ENCODE peak calls at places on chromosome 19, in seven cellular contexts. Y is Peyer's patch, E is IMR-90, O is heart right ventricle, H is RWPE2, I is mucosa of descending colon, Z is heart left ventricle. K is an unnamed sample. For H3K4me1 and H3K36me3, the result is how much of the 10 kb centered on the place peaks cover.

GRCh38 chr19:35879770-35880317 is 11.5 kb downstream of the APLP1 start:
- DNase-seq in Y (peak), E (peak), O (peak), I (peak), H (peak), Z (peak), K (peak)

GRCh38 chr19:6677924-6678689 is 8.1 kb upstream of the TNFSF14 start:
- DNase-seq in Z (no peak), I (no peak), H (no peak), O (no peak), E (no peak), Y (no peak), K (no peak)

GRCh38 chr19:53432088-53432661 is 391 bp downstream of the ZNF761 start:
- DNase-seq in I (peak), H (no peak), O (peak), E (peak), Z (peak), Y (no peak), K (peak)

GRCh38 chr19:39871886-39872866 is 26.0 kb upstream of the FBL start:
- DNase-seq in Z (no peak), H (no peak), O (no peak), E (no peak), I (no peak), Y (no peak), K (no peak)

GRCh38 chr19:1221141-1221903 is 15.7 kb downstream of the STK11 start:
- DNase-seq in H (no peak), O (peak), Y (peak), I (peak), Z (peak), E (peak), K (no peak)

GRCh38 chr19:4149518-4150288 is 3.7 kb upstream of the CREB3L3 start:
- DNase-seq in Z (no peak), E (no peak), O (no peak), H (no peak), I (peak), Y (peak), K (no peak)

GRCh38 chr19:518292-519231 is 11.3 kb downstream of the TPGS1 start:
- DNase-seq in I (peak), Y (no peak), O (no peak), Z (no peak), H (no peak), E (peak), K (no peak)

GRCh38 chr19:23776507-23777205 is 18.0 kb upstream of the ZNF681 start:
- DNase-seq in E (no peak), H (no peak), Y (no peak), Z (no peak), I (no peak), O (no peak), K (no peak)

GRCh38 chr19:4025317-4025716 is 17.8 kb downstream of the PIAS4 start:
- DNase-seq in Z (no peak), H (no peak), O (no peak), Y (no peak), E (no peak), I (no peak), K (no peak)

GRCh38 chr19:58361900-58362271 is 665 bp downstream of the ZNF497 start:
- DNase-seq in I (no peak), E (peak), O (peak), H (no peak), Y (peak), Z (peak), K (peak)

GRCh38 chr19:46441775-46442332 is 13.1 kb upstream of the PNMA8C start:
- DNase-seq in Z (no peak), Y (no peak), I (no peak), E (no peak), H (no peak), O (no peak), K (no peak)

GRCh38 chr19:2528543-2529173 is 52.7 kb downstream of the GADD45B start:
- DNase-seq in Y (peak), O (no peak), I (no peak), E (no peak), H (no peak), Z (no peak), K (peak)
- H3K4me1 ChIP-seq in Y (under half), O (under half), I (under half), E (under half), H (under half), Z (under half), K (under half)

DNA sequence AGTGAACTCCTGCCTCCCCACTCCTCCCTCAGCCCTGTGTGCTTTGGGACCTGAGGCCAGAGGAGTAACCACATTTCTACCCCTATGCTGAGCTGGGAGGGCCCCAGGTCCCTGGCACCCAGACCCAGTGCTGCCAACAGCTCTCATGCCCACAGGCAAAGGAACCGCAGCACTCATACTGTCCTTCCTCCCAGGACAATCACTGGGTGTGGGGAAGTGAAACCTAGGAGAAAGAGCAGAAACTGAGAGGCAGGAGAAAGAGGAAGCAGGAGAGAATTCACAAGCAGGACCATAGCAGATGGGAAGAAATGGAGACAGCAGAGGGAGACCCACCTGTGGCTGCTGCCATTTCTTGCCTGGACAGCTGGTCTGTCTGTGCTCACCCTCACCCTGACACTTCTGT is 18.8 kb downstream of the CCDC97 start:
- DNase-seq in Z (no peak), I (no peak), O (no peak), E (no peak), H (no peak), Y (no peak), K (no peak)
- H3K36me3 ChIP-seq in Z (under half), I (under half), O (under half), E (under half), H (under half), Y (under half), K (under half)

DNA sequence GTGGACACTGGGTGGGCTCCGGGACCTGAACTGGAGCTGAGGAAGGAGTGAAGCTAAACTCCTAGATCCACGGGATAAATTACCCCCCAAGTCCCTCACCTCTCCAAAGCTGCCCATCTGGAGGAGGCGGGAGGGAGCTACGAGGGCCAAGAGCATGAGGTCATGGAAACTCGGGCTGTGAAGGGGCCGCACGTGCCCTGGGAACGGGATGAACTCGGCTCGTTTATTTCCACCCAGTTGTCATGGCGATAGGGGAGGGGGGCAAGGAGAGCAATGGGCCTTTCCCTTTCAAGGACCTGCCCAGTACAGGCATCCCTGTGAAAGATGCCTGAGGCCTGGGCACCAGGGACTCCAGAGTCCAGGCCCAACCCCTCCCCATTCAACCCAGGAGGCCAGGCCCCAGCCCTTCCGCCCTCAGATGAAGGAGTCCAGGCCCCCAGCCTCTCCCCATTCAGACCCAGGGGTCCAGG is 3.8 kb downstream of the PPP1R12C start:
- DNase-seq in Y (peak), O (peak), Z (peak), I (peak), E (peak), H (no peak), K (peak)
- H3K4me1 ChIP-seq in Y (under half), O (under half), Z (half or more), I (under half), E (under half), H (under half), K (under half)

GRCh38 chr19:49243726-49244125 is 81.3 kb downstream of the SLC6A16 start:
- DNase-seq in E (no peak), H (no peak), O (no peak), Z (no peak), I (no peak), Y (peak), K (no peak)
- H3K36me3 ChIP-seq in E (under half), H (under half), O (under half), Z (under half), I (under half), Y (under half), K (under half)